ENCODE peak calls at places on chromosomes 11 and 22, in six cellular contexts. B is osteoblast, Z is mammary epithelial cell, V is PC-9, A is tibial artery, H is transverse colon. D is an unnamed sample. For H3K9me3, the result is how much of the 10 kb centered on the place peaks cover.

GRCh38 chr11:128860571-128861361 is 6.3 kb downstream of the KCNJ1 start:
- DNase-seq in Z (peak), B (peak), H (no peak), V (no peak), A (no peak), D (no peak)

GRCh38 chr11:10701982-10702381 is 8.4 kb upstream of the IRAG1 start:
- DNase-seq in B (no peak), Z (peak), V (no peak), A (no peak), H (no peak), D (no peak)

GRCh38 chr11:86369668-86370067 is 5.0 kb upstream of the CCDC81 start:
- DNase-seq in V (no peak), B (no peak), A (no peak), Z (peak), H (no peak), D (no peak)

GRCh38 chr11:27085605-27086004 is 45.0 kb downstream of the BBOX1 start:
- DNase-seq in A (no peak), V (no peak), B (no peak), Z (no peak), H (no peak), D (no peak)

GRCh38 chr11:12084191-12084717 is 26.1 kb upstream of the MICAL2 start:
- DNase-seq in B (no peak), Z (no peak), V (no peak), A (no peak), H (no peak), D (no peak)

GRCh38 chr22:21992593-21993237 is 10.1 kb upstream of the TOP3B start:
- DNase-seq in H (no peak), A (no peak), Z (no peak), B (no peak), V (no peak), D (no peak)

GRCh38 chr11:86459682-86460460 is 85.2 kb downstream of the CCDC81 start:
- DNase-seq in A (peak), H (no peak), Z (peak), B (peak), V (peak), D (no peak)

GRCh38 chr11:79466411-79466810 is 25.6 kb upstream of the TENM4 start:
- DNase-seq in V (no peak), B (peak), A (no peak), H (no peak), Z (peak), D (no peak)

GRCh38 chr22:26585104-26585790 is 4.7 kb downstream of the TPST2 start:
- DNase-seq in H (no peak), B (peak), V (peak), A (peak), Z (peak), D (peak)

GRCh38 chr11:111429066-111429506 is 50.0 kb upstream of the POU2AF1 start:
- DNase-seq in B (peak), A (peak), V (peak), H (peak), Z (peak), D (peak)

GRCh38 chr11:1109918-1110705 is 35.4 kb downstream of the MUC2 start:
- DNase-seq in Z (no peak), A (no peak), B (peak), V (no peak), H (no peak), D (peak)

GRCh38 chr11:68569357-68569756 is 108.8 kb downstream of the PPP6R3 start:
- DNase-seq in H (no peak), Z (peak), V (no peak), B (no peak), A (no peak), D (no peak)

GRCh38 chr11:19820100-19820499 is 107.5 kb downstream of the NAV2 start:
- DNase-seq in Z (no peak), H (no peak), B (peak), A (no peak), V (no peak), D (no peak)

GRCh38 chr11:65776196-65776595 is 4.6 kb downstream of the AP5B1 start:
- DNase-seq in A (no peak), V (no peak), B (peak), H (no peak), Z (no peak), D (no peak)

GRCh38 chr22:28931844-28932561 is 48.6 kb downstream of the ZNRF3 start:
- DNase-seq in Z (no peak), B (no peak), H (no peak), V (no peak), A (no peak), D (no peak)

GRCh38 chr11:19241260-19242183 is 777 bp upstream of the E2F8 start:
- DNase-seq in H (peak), B (peak), V (peak), A (no peak), Z (no peak), D (peak)

GRCh38 chr11:65869643-65870306 is 2.8 kb downstream of the EFEMP2 start:
- DNase-seq in A (no peak), H (no peak), Z (no peak), B (peak), V (no peak), D (no peak)

GRCh38 chr22:44456661-44457412 is 41.2 kb downstream of the RTL6 start:
- DNase-seq in Z (no peak), B (no peak), A (no peak), H (no peak), V (no peak), D (no peak)

GRCh38 chr11:30254307-30255298 is 23.8 kb downstream of the FSHB start:
- DNase-seq in V (no peak), H (no peak), B (peak), Z (no peak), A (no peak), D (no peak)

GRCh38 chr11:74866557-74866956 is 82.3 kb downstream of the XRRA1 start:
- DNase-seq in H (no peak), V (no peak), A (no peak), Z (no peak), B (no peak), D (no peak)

GRCh38 chr11:74863410-74863809 is 85.5 kb downstream of the XRRA1 start:
- DNase-seq in V (no peak), Z (no peak), A (no peak), H (no peak), B (no peak), D (no peak)

GRCh38 chr11:74860743-74861142 is 88.1 kb downstream of the XRRA1 start:
- DNase-seq in A (no peak), V (no peak), H (no peak), Z (no peak), B (no peak), D (no peak)
- H3K4me3 ChIP-seq in A (no peak), V (no peak), H (no peak), Z (no peak), B (no peak), D (no peak)

GRCh38 chr11:61918251-61919112 is 1.1 kb upstream of the RAB3IL1 start:
- DNase-seq in H (no peak), Z (no peak), V (no peak), A (peak), B (peak), D (no peak)
- H3K9me3 ChIP-seq in H (under half), Z (under half), V (under half), A (under half), B (under half), D (under half)

GRCh38 chr11:46362146-46363030 is 15.1 kb downstream of the DGKZ start:
- DNase-seq in B (no peak), V (no peak), A (no peak), Z (no peak), H (no peak), D (no peak)

GRCh38 chr11:46364056-46364455 is 16.8 kb downstream of the DGKZ start:
- DNase-seq in A (no peak), V (no peak), B (no peak), Z (no peak), H (no peak), D (no peak)

GRCh38 chr11:46363031-46363407 is 15.8 kb downstream of the DGKZ start:
- DNase-seq in H (no peak), Z (peak), V (peak), B (peak), A (peak), D (peak)

GRCh38 chr11:46364791-46365190 is 16.7 kb upstream of the MDK start:
- DNase-seq in A (no peak), Z (no peak), V (no peak), B (no peak), H (no peak), D (no peak)

DNA sequence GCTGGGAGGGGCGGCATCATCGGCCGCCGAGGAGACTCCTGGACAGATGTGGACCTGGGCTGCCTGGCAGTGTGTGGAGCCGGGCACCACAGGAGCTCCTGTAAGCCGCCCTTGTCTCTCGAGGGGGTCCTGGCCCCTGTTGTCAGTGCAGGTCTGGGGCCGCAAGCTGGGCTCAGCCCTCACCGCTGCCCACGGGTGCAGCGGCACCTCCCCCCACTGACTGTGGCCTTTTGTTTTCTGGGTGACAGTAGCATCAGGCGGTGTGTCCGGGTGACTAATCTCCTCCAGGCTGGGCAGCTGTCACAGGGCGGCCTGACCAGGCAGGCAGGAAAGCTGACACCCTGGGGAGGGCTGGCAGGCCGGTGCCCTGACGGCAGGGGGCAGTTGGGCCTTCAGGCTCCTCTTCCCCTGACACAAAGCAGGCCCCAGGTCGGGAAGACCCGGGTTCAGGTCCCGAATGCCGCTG is 16.2 kb downstream of the DGKZ start:
- DNase-seq in B (peak), A (no peak), Z (peak), V (peak), H (no peak), D (no peak)
- TF ChIP-seq CTCF in B (peak), A (no peak), Z (peak), V (peak), H (no peak), D (no peak)

GRCh38 chr22:17820879-17821439 is 46.7 kb upstream of the BID start:
- DNase-seq in H (no peak), A (no peak), Z (no peak), V (no peak), B (no peak), D (no peak)
- H3K4me3 ChIP-seq in H (no peak), A (no peak), Z (no peak), V (no peak), B (no peak), D (no peak)

DNA sequence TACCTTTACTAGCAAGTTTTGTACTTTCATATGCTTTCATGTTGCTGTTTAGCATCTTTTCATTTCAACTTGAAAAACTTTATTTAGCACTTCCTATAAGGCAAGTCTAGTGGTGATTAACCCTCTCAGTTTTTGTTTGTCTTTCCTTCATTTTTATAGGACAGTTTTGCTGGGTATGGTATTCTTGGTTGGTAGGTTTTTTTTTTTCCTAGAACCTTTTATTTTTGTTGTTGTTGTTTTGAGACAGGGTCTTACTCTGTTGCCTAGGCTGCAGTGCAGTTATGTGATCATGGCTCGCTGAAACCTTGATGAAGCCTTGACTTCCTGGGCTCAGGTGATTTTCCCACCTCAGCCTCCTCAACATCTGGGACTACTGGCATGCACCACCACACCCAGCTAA is 29.9 kb upstream of the SLC5A1 start:
- DNase-seq in A (no peak), H (no peak), B (no peak), V (no peak), Z (no peak), D (no peak)
- H3K9me3 ChIP-seq in A (under half), H (under half), B (under half), V (under half), Z (under half), D (under half)

DNA sequence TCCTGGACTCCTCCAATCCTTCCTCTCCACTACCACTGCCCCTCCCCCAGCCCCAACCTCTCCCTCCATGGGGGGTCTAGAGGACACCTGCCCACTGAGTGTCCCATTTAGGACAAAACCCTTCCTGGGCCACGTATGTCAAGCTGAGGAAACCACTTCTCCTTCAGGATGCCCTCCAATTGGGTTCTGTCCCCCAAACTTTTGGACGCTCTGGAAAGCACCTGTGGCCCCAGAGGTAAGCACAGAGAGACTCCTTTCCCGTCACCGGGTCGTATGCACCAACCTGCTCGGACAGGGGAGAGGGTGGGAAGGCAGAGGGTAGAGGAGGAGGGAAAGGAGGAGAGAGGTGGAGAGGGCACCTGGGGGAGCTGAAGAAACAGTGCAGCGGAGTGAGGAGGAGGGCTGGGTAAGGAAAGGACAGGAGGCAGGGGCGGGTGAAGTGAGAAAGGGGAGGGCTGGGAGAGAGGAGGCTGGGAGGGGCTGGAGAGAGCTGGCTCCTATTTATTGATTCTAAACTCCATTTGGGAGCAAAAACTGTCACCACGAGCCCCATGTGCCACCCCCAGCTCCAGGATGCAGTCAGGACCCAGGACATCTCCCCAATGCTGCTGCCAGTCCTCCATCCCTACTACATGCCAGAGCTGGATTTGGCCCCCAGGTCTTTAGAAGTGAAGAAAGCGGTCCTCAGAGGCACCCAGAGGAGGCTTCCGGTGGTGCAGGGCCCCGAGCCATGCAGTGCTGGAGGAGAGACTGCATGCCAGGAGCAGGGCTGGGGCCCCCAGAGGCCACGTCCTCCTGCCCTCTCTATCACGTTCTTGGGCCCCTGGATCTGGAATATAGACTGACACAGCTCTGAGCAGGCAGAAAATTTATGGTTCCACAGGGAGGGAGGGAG is 53.6 kb downstream of the SLC22A12 start:
- DNase-seq in H (no peak), B (peak), V (no peak), Z (no peak), A (no peak), D (peak)
- TF ChIP-seq CTCF in H (no peak), B (peak), V (peak), Z (peak), A (no peak), D (peak)

DNA sequence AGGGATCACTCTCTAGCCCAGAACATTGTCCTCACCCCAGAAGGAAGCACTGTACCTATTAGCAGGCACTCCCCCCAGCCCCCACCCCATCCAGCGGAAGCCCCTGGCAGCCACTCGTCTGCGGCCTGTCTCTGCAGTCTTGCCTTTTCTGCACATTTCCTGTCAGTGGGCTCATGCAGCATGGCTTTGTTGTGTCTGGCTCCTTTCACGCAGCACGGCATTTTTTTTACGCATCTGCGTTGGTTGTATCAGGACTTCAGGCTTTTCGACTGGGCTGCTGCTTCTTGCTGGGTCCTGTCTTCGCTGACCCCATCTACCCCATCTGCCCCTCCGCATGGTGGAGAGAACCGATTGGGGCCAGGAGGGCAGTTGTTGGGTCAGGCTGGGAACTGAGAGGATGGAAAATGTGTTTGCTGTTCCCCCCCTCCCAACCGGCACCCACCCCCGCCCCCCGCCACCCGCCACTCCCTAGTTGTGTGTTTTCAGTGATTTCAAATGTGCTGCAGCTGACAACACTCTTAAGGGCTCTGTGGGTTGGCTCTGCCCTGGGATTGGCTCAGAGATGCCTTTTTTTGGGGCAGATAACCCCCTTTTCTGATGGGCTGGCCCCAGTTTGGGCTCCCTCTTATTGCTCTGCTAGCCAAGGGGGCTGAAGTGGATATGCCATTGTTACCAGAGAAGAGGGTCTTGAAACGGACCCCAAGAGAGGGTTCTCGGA is 110.0 kb downstream of the KIAA1671 start:
- DNase-seq in Z (no peak), V (no peak), B (peak), H (peak), A (no peak), D (no peak)
- H3K4me3 ChIP-seq in Z (no peak), V (no peak), B (no peak), H (no peak), A (no peak), D (no peak)

GRCh38 chr11:5174934-5175333 is 20.4 kb upstream of the OR52A1 start:
- DNase-seq in H (no peak), Z (no peak), A (no peak), V (no peak), B (no peak), D (no peak)
- H3K9me3 ChIP-seq in H (under half), Z (under half), A (under half), V (under half), B (under half), D (under half)

GRCh38 chr11:134045799-134046635 is 22.9 kb upstream of the JAM3 start:
- DNase-seq in B (peak), H (no peak), V (no peak), Z (no peak), A (no peak), D (peak)
- TF ChIP-seq CTCF in B (peak), H (peak), V (no peak), Z (peak), A (peak), D (peak)